ENCODE peak calls at places on chromosomes 4 and X, in nine cellular contexts. K is heart left ventricle, T is NB4, M is HepG2, W is testis, A is right lobe of liver, Z is lower leg skin, P is body of pancreas, U is ovary. Y is an unnamed sample.

GRCh38 chrX:38820751-38821150 is 19.5 kb downstream of the MID1IP1 start:
- DNase-seq in U (no peak), Z (no peak), W (no peak), T (no peak), M (no peak), P (no peak), K (no peak), A (no peak), Y (no peak)

GRCh38 chr4:69749771-69750170 is 10.6 kb downstream of the SULT1B1 start:
- DNase-seq in T (peak), Z (no peak), A (no peak), W (no peak), K (no peak), P (no peak), M (no peak), U (no peak), Y (no peak)

GRCh38 chrX:43971966-43972961 is 926 bp downstream of the NDP start:
- DNase-seq in T (no peak), K (no peak), Z (no peak), A (no peak), U (no peak), P (no peak), W (no peak), M (no peak), Y (no peak)

GRCh38 chr4:15506464-15506863 is 36.8 kb downstream of the CC2D2A start:
- DNase-seq in P (no peak), T (no peak), Z (no peak), M (no peak), U (no peak), K (no peak), W (no peak), A (no peak), Y (no peak)

GRCh38 chrX:39725928-39726619 is 371.7 kb downstream of the BCOR start:
- DNase-seq in U (no peak), K (no peak), A (no peak), P (no peak), Z (no peak), M (no peak), W (no peak), T (peak), Y (no peak)

GRCh38 chrX:51697397-51697796 is 12.9 kb upstream of the CENPVL1 start:
- DNase-seq in M (no peak), W (no peak), Z (no peak), P (no peak), U (no peak), T (no peak), K (no peak), A (no peak), Y (no peak)

GRCh38 chr4:135256111-135256510 is 1054.5 kb upstream of the PABPC4L start:
- DNase-seq in M (no peak), A (no peak), K (no peak), T (no peak), W (no peak), U (no peak), Z (no peak), P (no peak), Y (no peak)

GRCh38 chr4:28225005-28225404 is 1364.4 kb downstream of the STIM2 start:
- DNase-seq in Z (no peak), W (no peak), P (no peak), K (no peak), M (no peak), U (no peak), A (no peak), T (peak), Y (no peak)

GRCh38 chrX:104130808-104131207 is 18.5 kb downstream of the ZCCHC18 start:
- DNase-seq in U (no peak), Z (no peak), A (no peak), T (no peak), P (no peak), W (no peak), K (no peak), M (no peak), Y (no peak)

GRCh38 chr4:169663894-169664293 is 43.5 kb downstream of the CLCN3 start:
- DNase-seq in W (no peak), Z (no peak), U (no peak), A (no peak), M (peak), T (no peak), P (no peak), K (no peak), Y (no peak)

GRCh38 chrX:2967998-2968909 is 38.1 kb upstream of the ARSH start:
- DNase-seq in T (no peak), U (no peak), M (no peak), Z (peak), W (peak), A (no peak), K (peak), P (peak), Y (peak)

GRCh38 chrX:46588263-46588662 is 14.7 kb downstream of the CHST7 start:
- DNase-seq in A (no peak), K (peak), P (no peak), M (no peak), Z (no peak), W (peak), U (no peak), T (peak), Y (no peak)

GRCh38 chr4:138561276-138561880 is 319.2 kb upstream of the SLC7A11 start:
- DNase-seq in P (no peak), M (no peak), W (no peak), A (no peak), K (no peak), T (no peak), Z (no peak), U (no peak), Y (peak)

GRCh38 chr4:108114503-108114902 is 54.2 kb downstream of the LEF1 start:
- DNase-seq in A (no peak), M (no peak), W (no peak), T (no peak), P (no peak), Z (no peak), U (no peak), K (no peak), Y (no peak)

GRCh38 chr4:25290490-25291067 is 22.0 kb upstream of the ZCCHC4 start:
- DNase-seq in T (no peak), M (peak), W (no peak), Z (no peak), A (no peak), P (no peak), U (no peak), K (no peak), Y (no peak)

GRCh38 chr4:142130636-142131035 is 494.3 kb downstream of the IL15 start:
- DNase-seq in U (no peak), M (no peak), Z (no peak), P (no peak), K (no peak), T (no peak), A (no peak), W (no peak), Y (no peak)

GRCh38 chr4:38078590-38079381 is 118.6 kb downstream of the PTTG2 start:
- DNase-seq in W (no peak), A (no peak), M (peak), U (no peak), T (peak), K (no peak), Z (no peak), P (no peak), Y (no peak)

GRCh38 chrX:18617351-18617750 is 54.6 kb downstream of the RS1 start:
- DNase-seq in M (peak), T (no peak), P (peak), Z (no peak), A (no peak), K (no peak), U (no peak), W (no peak), Y (no peak)

GRCh38 chr4:138056541-138056940 is 185.6 kb downstream of the SLC7A11 start:
- DNase-seq in Z (no peak), K (no peak), A (no peak), M (no peak), U (no peak), W (no peak), P (no peak), T (no peak), Y (no peak)

GRCh38 chr4:163748474-163748873 is 254.0 kb downstream of the TMA16 start:
- DNase-seq in M (no peak), U (no peak), A (no peak), T (no peak), W (no peak), Z (no peak), P (no peak), K (no peak), Y (no peak)

GRCh38 chrX:6026980-6027379 is 201.7 kb downstream of the NLGN4X start:
- DNase-seq in P (no peak), Z (no peak), A (no peak), T (no peak), M (no peak), U (no peak), W (no peak), K (no peak), Y (no peak)

GRCh38 chr4:45931151-45931550 is 192.7 kb downstream of the GABRG1 start:
- DNase-seq in W (no peak), U (no peak), K (no peak), A (no peak), M (no peak), P (no peak), T (no peak), Z (no peak), Y (no peak)

GRCh38 chrX:40201486-40201885 is 103.7 kb upstream of the BCOR start:
- DNase-seq in P (no peak), W (no peak), Z (no peak), T (no peak), A (no peak), K (no peak), M (no peak), U (no peak), Y (no peak)

GRCh38 chr4:40056722-40057539 is at the start of gene N4BP2:
- DNase-seq in Z (peak), U (peak), P (peak), T (peak), M (peak), K (peak), A (peak), W (peak), Y (peak)

GRCh38 chr4:84319124-84319523 is 180.0 kb downstream of the NKX6-1 start:
- DNase-seq in T (peak), A (no peak), U (no peak), K (no peak), M (no peak), P (no peak), W (no peak), Z (no peak), Y (no peak)

GRCh38 chr4:87529187-87529586 is at the start of gene SPARCL1:
- DNase-seq in A (no peak), P (no peak), Z (no peak), W (peak), T (no peak), M (no peak), K (peak), U (peak), Y (no peak)
- TF ChIP-seq POLR2A in A (no peak), P (no peak), Z (no peak), W (no peak), T (no peak), M (no peak), K (no peak), U (no peak), Y (no peak)

DNA sequence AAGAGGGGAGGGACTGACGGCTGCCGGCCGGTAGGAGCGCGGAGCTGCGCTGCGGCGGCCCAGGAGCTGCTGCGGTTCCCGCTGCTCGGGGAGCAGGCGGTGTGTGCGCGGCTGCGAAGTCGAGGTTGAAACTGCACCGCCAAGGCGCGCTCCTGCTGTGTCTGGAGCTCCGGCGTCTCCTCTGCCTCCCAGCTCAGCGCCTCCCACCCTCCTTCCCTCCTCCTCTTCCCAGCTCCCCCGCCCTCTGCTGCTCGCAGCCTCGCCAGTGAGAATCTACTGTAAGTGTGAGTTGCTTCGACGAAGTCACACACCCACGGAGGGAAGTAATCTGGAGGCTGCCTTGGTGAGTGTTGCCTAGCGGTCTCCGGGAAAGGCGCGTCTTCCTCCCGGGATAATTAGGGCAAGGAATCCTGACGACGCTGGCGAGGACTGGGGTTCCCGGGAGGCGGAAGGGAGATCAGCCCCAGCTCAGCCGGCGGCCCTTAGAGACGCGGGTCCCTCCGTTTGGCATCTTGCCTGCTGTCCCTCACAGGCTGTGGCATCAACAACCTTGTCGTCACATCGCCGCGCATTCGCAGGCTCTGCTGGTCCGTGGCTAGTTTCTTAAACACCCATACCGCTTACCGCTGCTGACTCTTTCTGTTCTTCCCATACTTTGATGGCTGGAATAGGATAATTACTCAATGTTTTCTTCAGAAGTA is at the start of gene EPHA5:
- DNase-seq in W (peak), A (peak), K (peak), T (no peak), U (peak), M (peak), P (peak), Z (peak), Y (peak)
- TF ChIP-seq POLR2A in W (no peak), A (no peak), K (no peak), T (no peak), U (peak), M (no peak), P (no peak), Z (no peak), Y (no peak)

GRCh38 chrX:107773906-107774435 is 1.6 kb downstream of the TSC22D3 start:
- DNase-seq in U (no peak), M (no peak), A (no peak), Z (no peak), T (no peak), P (no peak), K (no peak), W (no peak), Y (no peak)
- TF ChIP-seq POLR2A in U (no peak), M (no peak), A (no peak), Z (no peak), T (no peak), P (no peak), K (no peak), W (no peak), Y (no peak)

GRCh38 chr4:6709230-6710114 is at the start of gene MRFAP1L1:
- DNase-seq in A (peak), M (peak), U (peak), K (peak), P (peak), T (peak), W (peak), Z (peak), Y (peak)
- TF ChIP-seq POLR2A in A (no peak), M (peak), U (peak), K (no peak), P (no peak), T (peak), W (no peak), Z (no peak), Y (peak)

DNA sequence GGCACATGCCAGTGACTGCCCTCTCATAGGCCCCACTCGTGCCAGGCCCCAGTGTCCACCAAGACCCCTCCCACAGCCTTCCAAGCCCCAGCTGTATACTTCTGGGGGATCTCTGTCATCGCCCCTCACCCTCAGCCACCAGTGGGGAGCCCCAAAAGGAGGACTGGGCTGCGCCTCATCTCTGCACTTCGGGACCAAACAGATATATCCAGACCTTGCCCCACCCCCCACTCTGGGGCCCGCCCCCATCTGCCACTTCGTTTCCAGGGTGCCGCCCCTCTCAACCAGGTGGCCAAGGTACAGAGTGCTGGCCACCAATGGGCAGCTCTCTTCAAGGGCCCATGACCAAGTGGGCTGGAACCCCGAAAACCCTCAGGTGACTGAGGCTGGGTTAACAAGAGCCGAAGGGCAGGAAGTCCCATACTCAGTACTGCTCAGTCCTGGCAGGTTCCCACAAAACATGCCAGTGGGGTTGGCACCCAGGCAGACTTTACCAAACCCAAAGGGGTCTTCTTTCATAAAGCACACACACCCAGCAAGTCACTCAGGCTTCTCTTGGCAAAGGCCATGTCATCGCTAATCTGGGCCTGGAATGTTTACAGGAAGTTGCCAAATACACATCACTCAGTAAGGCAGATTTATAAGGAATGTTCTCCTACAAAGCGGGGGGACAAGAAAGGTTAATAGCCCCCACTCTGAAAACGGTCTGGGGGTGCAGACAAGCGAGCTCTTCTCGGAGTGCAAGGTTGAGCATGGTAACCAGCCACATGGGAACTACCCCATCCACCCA is 4.4 kb downstream of the ZFYVE28 start:
- DNase-seq in K (no peak), U (no peak), W (no peak), T (peak), A (no peak), Z (no peak), M (no peak), P (no peak), Y (peak)
- TF ChIP-seq POLR2A in K (no peak), U (no peak), W (no peak), T (no peak), A (no peak), Z (no peak), M (no peak), P (no peak), Y (no peak)